ENCODE peak calls at places on chromosomes 13 and 19, in seven cellular contexts. One of them, this sample, is unnamed.

GRCh38 chr19:4115050-4115817 is 8.7 kb downstream of the MAP2K2 start:
- DNase-seq in mucosa of gallbladder: peak; percentile 25
- DNase-seq in LHCN-M2: no peak
- DNase-seq in stimulated activated CD8-positive, alpha-beta memory T cell treated with anti-CD3 and anti-CD28 coated beads, Interleukin-4, amount 100 ng/mL, for 4 hours: peak; percentile 14
- DNase-seq in T-helper 2 cell: peak; percentile 88
- DNase-seq in activated T-cell treated with anti-CD3 and anti-CD28 coated beads for 1 hour: peak; percentile 53
- DNase-seq in ELR: no peak
- DNase-seq in this sample: no peak

GRCh38 chr19:51740356-51740755 is 11.3 kb downstream of the FPR1 start:
- DNase-seq in LHCN-M2: no peak
- DNase-seq in stimulated activated CD8-positive, alpha-beta memory T cell treated with anti-CD3 and anti-CD28 coated beads, Interleukin-4, amount 100 ng/mL, for 4 hours: no peak
- DNase-seq in T-helper 2 cell: no peak
- DNase-seq in ELR: no peak
- DNase-seq in activated T-cell treated with anti-CD3 and anti-CD28 coated beads for 1 hour: no peak
- DNase-seq in mucosa of gallbladder: no peak
- DNase-seq in this sample: no peak

GRCh38 chr19:47122359-47123335 is 8.0 kb upstream of the SAE1 start:
- DNase-seq in LHCN-M2: peak; percentile 72
- DNase-seq in activated T-cell treated with anti-CD3 and anti-CD28 coated beads for 1 hour: no peak
- DNase-seq in stimulated activated CD8-positive, alpha-beta memory T cell treated with anti-CD3 and anti-CD28 coated beads, Interleukin-4, amount 100 ng/mL, for 4 hours: no peak
- DNase-seq in ELR: peak; percentile 85
- DNase-seq in mucosa of gallbladder: no peak
- DNase-seq in T-helper 2 cell: no peak
- DNase-seq in this sample: no peak

GRCh38 chr19:41195675-41196497 is 2.9 kb downstream of the CYP2S1 start:
- DNase-seq in activated T-cell treated with anti-CD3 and anti-CD28 coated beads for 1 hour: no peak
- DNase-seq in T-helper 2 cell: no peak
- DNase-seq in ELR: peak; percentile 38
- DNase-seq in LHCN-M2: peak; percentile 77
- DNase-seq in stimulated activated CD8-positive, alpha-beta memory T cell treated with anti-CD3 and anti-CD28 coated beads, Interleukin-4, amount 100 ng/mL, for 4 hours: no peak
- DNase-seq in mucosa of gallbladder: no peak
- DNase-seq in this sample: no peak

GRCh38 chr19:40503300-40503699 is 36.5 kb downstream of the SPTBN4 start:
- DNase-seq in LHCN-M2: no peak
- DNase-seq in activated T-cell treated with anti-CD3 and anti-CD28 coated beads for 1 hour: no peak
- DNase-seq in T-helper 2 cell: no peak
- DNase-seq in stimulated activated CD8-positive, alpha-beta memory T cell treated with anti-CD3 and anti-CD28 coated beads, Interleukin-4, amount 100 ng/mL, for 4 hours: no peak
- DNase-seq in mucosa of gallbladder: no peak
- DNase-seq in ELR: no peak
- DNase-seq in this sample: no peak

GRCh38 chr13:71877280-71877653 is 10.3 kb upstream of the DACH1 start:
- DNase-seq in ELR: no peak
- DNase-seq in T-helper 2 cell: no peak
- DNase-seq in activated T-cell treated with anti-CD3 and anti-CD28 coated beads for 1 hour: no peak
- DNase-seq in stimulated activated CD8-positive, alpha-beta memory T cell treated with anti-CD3 and anti-CD28 coated beads, Interleukin-4, amount 100 ng/mL, for 4 hours: no peak
- DNase-seq in LHCN-M2: no peak
- DNase-seq in mucosa of gallbladder: no peak
- DNase-seq in this sample: no peak

GRCh38 chr13:33355470-33355869 is 69.9 kb upstream of the STARD13 start:
- DNase-seq in LHCN-M2: peak; percentile 69
- DNase-seq in ELR: no peak
- DNase-seq in activated T-cell treated with anti-CD3 and anti-CD28 coated beads for 1 hour: no peak
- DNase-seq in stimulated activated CD8-positive, alpha-beta memory T cell treated with anti-CD3 and anti-CD28 coated beads, Interleukin-4, amount 100 ng/mL, for 4 hours: no peak
- DNase-seq in T-helper 2 cell: no peak
- DNase-seq in mucosa of gallbladder: no peak
- DNase-seq in this sample: no peak

GRCh38 chr13:66774046-66774445 is 456.1 kb downstream of the PCDH9 start:
- DNase-seq in T-helper 2 cell: no peak
- DNase-seq in mucosa of gallbladder: no peak
- DNase-seq in ELR: no peak
- DNase-seq in LHCN-M2: no peak
- DNase-seq in stimulated activated CD8-positive, alpha-beta memory T cell treated with anti-CD3 and anti-CD28 coated beads, Interleukin-4, amount 100 ng/mL, for 4 hours: no peak
- DNase-seq in activated T-cell treated with anti-CD3 and anti-CD28 coated beads for 1 hour: no peak
- DNase-seq in this sample: no peak

GRCh38 chr13:90428522-90429210 is 918.8 kb upstream of the MIR17HG start:
- DNase-seq in LHCN-M2: no peak
- DNase-seq in ELR: no peak
- DNase-seq in T-helper 2 cell: no peak
- DNase-seq in mucosa of gallbladder: no peak
- DNase-seq in activated T-cell treated with anti-CD3 and anti-CD28 coated beads for 1 hour: no peak
- DNase-seq in stimulated activated CD8-positive, alpha-beta memory T cell treated with anti-CD3 and anti-CD28 coated beads, Interleukin-4, amount 100 ng/mL, for 4 hours: no peak
- DNase-seq in this sample: no peak

GRCh38 chr13:79128158-79128557 is 277.9 kb downstream of the RBM26 start:
- DNase-seq in mucosa of gallbladder: no peak
- DNase-seq in LHCN-M2: peak; percentile 51
- DNase-seq in activated T-cell treated with anti-CD3 and anti-CD28 coated beads for 1 hour: no peak
- DNase-seq in stimulated activated CD8-positive, alpha-beta memory T cell treated with anti-CD3 and anti-CD28 coated beads, Interleukin-4, amount 100 ng/mL, for 4 hours: no peak
- DNase-seq in ELR: peak; percentile 77
- DNase-seq in T-helper 2 cell: no peak
- DNase-seq in this sample: peak; percentile 50

This sample was measured in SW 1271.